ENCODE peak calls at places on chromosomes 11 and 22, in eight cellular contexts. One of them, this sample, is unnamed.

GRCh38 chr22:32708835-32709234 is 92.7 kb upstream of the TIMP3 start:
- DNase-seq in Panc1: no peak
- DNase-seq in stomach: no peak
- DNase-seq in esophagus muscularis mucosa: no peak
- DNase-seq in transverse colon: no peak
- DNase-seq in sigmoid colon: no peak
- DNase-seq in suprapubic skin: no peak
- DNase-seq in GM12891: no peak
- DNase-seq in this sample: no peak

GRCh38 chr22:21568207-21569075 is 927 bp downstream of the UBE2L3 start:
- DNase-seq in Panc1: no peak
- DNase-seq in stomach: no peak
- DNase-seq in esophagus muscularis mucosa: no peak
- DNase-seq in transverse colon: peak
- DNase-seq in sigmoid colon: no peak
- DNase-seq in suprapubic skin: no peak
- DNase-seq in GM12891: no peak
- DNase-seq in this sample: peak

GRCh38 chr11:56932572-56933235 is 56.0 kb upstream of the OR5AK2 start:
- DNase-seq in Panc1: peak
- DNase-seq in stomach: no peak
- DNase-seq in esophagus muscularis mucosa: no peak
- DNase-seq in transverse colon: no peak
- DNase-seq in sigmoid colon: no peak
- DNase-seq in suprapubic skin: no peak
- DNase-seq in GM12891: no peak
- DNase-seq in this sample: no peak

GRCh38 chr11:38598413-38598812 is 2000.4 kb upstream of the RAG2 start:
- DNase-seq in Panc1: no peak
- DNase-seq in stomach: no peak
- DNase-seq in esophagus muscularis mucosa: no peak
- DNase-seq in transverse colon: no peak
- DNase-seq in sigmoid colon: no peak
- DNase-seq in suprapubic skin: no peak
- DNase-seq in GM12891: no peak
- DNase-seq in this sample: peak

GRCh38 chr11:44861829-44862545 is 88.7 kb downstream of the TP53I11 start:
- DNase-seq in Panc1: peak
- DNase-seq in stomach: peak
- DNase-seq in esophagus muscularis mucosa: peak
- DNase-seq in transverse colon: peak
- DNase-seq in sigmoid colon: peak
- DNase-seq in suprapubic skin: no peak
- DNase-seq in GM12891: peak
- DNase-seq in this sample: peak

GRCh38 chr11:129372609-129373488 is 2.8 kb upstream of the BARX2 start:
- DNase-seq in Panc1: no peak
- DNase-seq in stomach: no peak
- DNase-seq in esophagus muscularis mucosa: no peak
- DNase-seq in transverse colon: no peak
- DNase-seq in sigmoid colon: no peak
- DNase-seq in suprapubic skin: no peak
- DNase-seq in GM12891: no peak
- DNase-seq in this sample: peak

GRCh38 chr11:103998826-103999390 is 37.5 kb upstream of the DDI1 start:
- DNase-seq in Panc1: no peak
- DNase-seq in stomach: no peak
- DNase-seq in esophagus muscularis mucosa: no peak
- DNase-seq in transverse colon: no peak
- DNase-seq in sigmoid colon: no peak
- DNase-seq in suprapubic skin: no peak
- DNase-seq in GM12891: no peak
- DNase-seq in this sample: no peak

GRCh38 chr22:29336751-29337490 is 21.4 kb upstream of the RASL10A start:
- DNase-seq in Panc1: no peak
- DNase-seq in stomach: peak
- DNase-seq in esophagus muscularis mucosa: no peak
- DNase-seq in transverse colon: no peak
- DNase-seq in sigmoid colon: no peak
- DNase-seq in suprapubic skin: no peak
- DNase-seq in GM12891: no peak
- DNase-seq in this sample: no peak

GRCh38 chr11:55357560-55358184 is 10.1 kb upstream of the OR4A15 start:
- DNase-seq in Panc1: no peak
- DNase-seq in stomach: no peak
- DNase-seq in esophagus muscularis mucosa: no peak
- DNase-seq in transverse colon: no peak
- DNase-seq in sigmoid colon: no peak
- DNase-seq in suprapubic skin: no peak
- DNase-seq in GM12891: no peak
- DNase-seq in this sample: peak

GRCh38 chr11:34605481-34606325 is 15.2 kb upstream of the EHF start:
- DNase-seq in Panc1: no peak
- DNase-seq in stomach: no peak
- DNase-seq in esophagus muscularis mucosa: no peak
- DNase-seq in transverse colon: no peak
- DNase-seq in sigmoid colon: no peak
- DNase-seq in suprapubic skin: no peak
- DNase-seq in GM12891: no peak
- DNase-seq in this sample: no peak

GRCh38 chr22:26168199-26168915 is 905 bp upstream of the SEZ6L start:
- DNase-seq in Panc1: no peak
- DNase-seq in stomach: no peak
- DNase-seq in esophagus muscularis mucosa: no peak
- DNase-seq in transverse colon: no peak
- DNase-seq in sigmoid colon: no peak
- DNase-seq in suprapubic skin: no peak
- DNase-seq in GM12891: no peak
- DNase-seq in this sample: peak

GRCh38 chr11:119254239-119254638 is 48.1 kb downstream of the CBL start:
- DNase-seq in Panc1: no peak
- DNase-seq in stomach: no peak
- DNase-seq in esophagus muscularis mucosa: no peak
- DNase-seq in transverse colon: no peak
- DNase-seq in sigmoid colon: no peak
- DNase-seq in suprapubic skin: no peak
- DNase-seq in GM12891: no peak
- DNase-seq in this sample: no peak

GRCh38 chr11:114448749-114449484 is 9.7 kb downstream of the REXO2 start:
- DNase-seq in Panc1: no peak
- DNase-seq in stomach: no peak
- DNase-seq in esophagus muscularis mucosa: no peak
- DNase-seq in transverse colon: no peak
- DNase-seq in sigmoid colon: no peak
- DNase-seq in suprapubic skin: no peak
- DNase-seq in GM12891: no peak
- DNase-seq in this sample: no peak

GRCh38 chr22:47011131-47011854 is 248.8 kb downstream of the TBC1D22A start:
- DNase-seq in Panc1: no peak
- DNase-seq in stomach: no peak
- DNase-seq in esophagus muscularis mucosa: no peak
- DNase-seq in transverse colon: no peak
- DNase-seq in sigmoid colon: peak
- DNase-seq in suprapubic skin: no peak
- DNase-seq in GM12891: no peak
- DNase-seq in this sample: no peak

GRCh38 chr11:33478111-33478573 is 221.0 kb downstream of the HIPK3 start:
- DNase-seq in Panc1: no peak
- DNase-seq in stomach: no peak
- DNase-seq in esophagus muscularis mucosa: no peak
- DNase-seq in transverse colon: no peak
- DNase-seq in sigmoid colon: no peak
- DNase-seq in suprapubic skin: no peak
- DNase-seq in GM12891: no peak
- DNase-seq in this sample: peak

GRCh38 chr22:41523464-41524221 is 20.6 kb downstream of the POLR3H start:
- DNase-seq in Panc1: no peak
- DNase-seq in stomach: peak
- DNase-seq in esophagus muscularis mucosa: no peak
- DNase-seq in transverse colon: no peak
- DNase-seq in sigmoid colon: no peak
- DNase-seq in suprapubic skin: no peak
- DNase-seq in GM12891: no peak
- DNase-seq in this sample: peak

GRCh38 chr11:15627560-15627959 is 512.8 kb downstream of the INSC start:
- DNase-seq in Panc1: no peak
- DNase-seq in stomach: no peak
- DNase-seq in esophagus muscularis mucosa: no peak
- DNase-seq in transverse colon: no peak
- DNase-seq in sigmoid colon: no peak
- DNase-seq in suprapubic skin: no peak
- DNase-seq in GM12891: no peak
- DNase-seq in this sample: no peak

DNA sequence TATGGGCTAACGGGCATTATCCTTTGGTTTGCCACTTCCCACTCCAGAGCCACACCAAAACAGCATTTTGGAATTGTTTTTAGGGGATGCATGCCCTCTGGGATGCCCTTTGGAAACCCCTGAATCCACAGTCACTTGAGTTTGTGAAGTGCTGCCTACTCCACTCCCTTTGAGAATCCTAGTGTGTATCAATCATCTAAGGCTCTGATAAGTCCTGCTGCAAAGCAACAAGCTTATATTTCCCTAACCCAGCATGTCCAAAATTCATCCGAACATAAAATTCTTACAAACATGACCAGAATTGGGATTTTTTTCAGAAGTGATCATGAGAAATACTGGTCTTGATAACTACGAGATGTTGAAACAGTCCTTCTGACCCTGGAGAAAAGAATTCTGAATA is 387.9 kb downstream of the MN1 start:
- DNase-seq in Panc1: no peak
- DNase-seq in stomach: no peak
- DNase-seq in esophagus muscularis mucosa: no peak
- DNase-seq in transverse colon: no peak
- DNase-seq in sigmoid colon: no peak
- DNase-seq in suprapubic skin: no peak
- DNase-seq in GM12891: no peak
- DNase-seq in this sample: no peak
- TF ChIP-seq POLR2AphosphoS5 in Panc1: no peak
- TF ChIP-seq POLR2AphosphoS5 in stomach: no peak
- TF ChIP-seq POLR2AphosphoS5 in esophagus muscularis mucosa: no peak
- TF ChIP-seq POLR2AphosphoS5 in transverse colon: no peak
- TF ChIP-seq POLR2AphosphoS5 in sigmoid colon: no peak
- TF ChIP-seq POLR2AphosphoS5 in suprapubic skin: no peak
- TF ChIP-seq POLR2AphosphoS5 in GM12891: no peak
- TF ChIP-seq POLR2AphosphoS5 in this sample: no peak

GRCh38 chr11:43579171-43579918 is 101.2 kb upstream of the HSD17B12 start:
- DNase-seq in Panc1: no peak
- DNase-seq in stomach: no peak
- DNase-seq in esophagus muscularis mucosa: peak
- DNase-seq in transverse colon: no peak
- DNase-seq in sigmoid colon: no peak
- DNase-seq in suprapubic skin: no peak
- DNase-seq in GM12891: no peak
- DNase-seq in this sample: peak

GRCh38 chr11:43582024-43582836 is 98.3 kb upstream of the HSD17B12 start:
- DNase-seq in Panc1: no peak
- DNase-seq in stomach: no peak
- DNase-seq in esophagus muscularis mucosa: peak
- DNase-seq in transverse colon: no peak
- DNase-seq in sigmoid colon: no peak
- DNase-seq in suprapubic skin: no peak
- DNase-seq in GM12891: no peak
- DNase-seq in this sample: peak

GRCh38 chr11:43581370-43582023 is 99.0 kb upstream of the HSD17B12 start:
- DNase-seq in Panc1: no peak
- DNase-seq in stomach: no peak
- DNase-seq in esophagus muscularis mucosa: peak
- DNase-seq in transverse colon: no peak
- DNase-seq in sigmoid colon: no peak
- DNase-seq in suprapubic skin: no peak
- DNase-seq in GM12891: no peak
- DNase-seq in this sample: no peak

GRCh38 chr11:43579919-43580276 is 100.6 kb upstream of the HSD17B12 start:
- DNase-seq in Panc1: no peak
- DNase-seq in stomach: no peak
- DNase-seq in esophagus muscularis mucosa: peak
- DNase-seq in transverse colon: no peak
- DNase-seq in sigmoid colon: no peak
- DNase-seq in suprapubic skin: no peak
- DNase-seq in GM12891: no peak
- DNase-seq in this sample: peak

GRCh38 chr11:43580735-43581369 is 99.7 kb upstream of the HSD17B12 start:
- DNase-seq in Panc1: no peak
- DNase-seq in stomach: no peak
- DNase-seq in esophagus muscularis mucosa: peak
- DNase-seq in transverse colon: no peak
- DNase-seq in sigmoid colon: no peak
- DNase-seq in suprapubic skin: no peak
- DNase-seq in GM12891: no peak
- DNase-seq in this sample: peak
- TF ChIP-seq POLR2AphosphoS5 in Panc1: no peak
- TF ChIP-seq POLR2AphosphoS5 in stomach: no peak
- TF ChIP-seq POLR2AphosphoS5 in esophagus muscularis mucosa: no peak
- TF ChIP-seq POLR2AphosphoS5 in transverse colon: no peak
- TF ChIP-seq POLR2AphosphoS5 in sigmoid colon: no peak
- TF ChIP-seq POLR2AphosphoS5 in suprapubic skin: no peak
- TF ChIP-seq POLR2AphosphoS5 in GM12891: no peak
- TF ChIP-seq POLR2AphosphoS5 in this sample: peak

GRCh38 chr22:49965291-49966040 is 4.9 kb downstream of the PIM3 start:
- DNase-seq in Panc1: no peak
- DNase-seq in stomach: peak
- DNase-seq in esophagus muscularis mucosa: no peak
- DNase-seq in transverse colon: peak
- DNase-seq in sigmoid colon: peak
- DNase-seq in suprapubic skin: peak
- DNase-seq in GM12891: no peak
- DNase-seq in this sample: no peak
- TF ChIP-seq POLR2AphosphoS5 in Panc1: peak
- TF ChIP-seq POLR2AphosphoS5 in stomach: no peak
- TF ChIP-seq POLR2AphosphoS5 in esophagus muscularis mucosa: no peak
- TF ChIP-seq POLR2AphosphoS5 in transverse colon: no peak
- TF ChIP-seq POLR2AphosphoS5 in sigmoid colon: no peak
- TF ChIP-seq POLR2AphosphoS5 in suprapubic skin: no peak
- TF ChIP-seq POLR2AphosphoS5 in GM12891: no peak
- TF ChIP-seq POLR2AphosphoS5 in this sample: no peak

DNA sequence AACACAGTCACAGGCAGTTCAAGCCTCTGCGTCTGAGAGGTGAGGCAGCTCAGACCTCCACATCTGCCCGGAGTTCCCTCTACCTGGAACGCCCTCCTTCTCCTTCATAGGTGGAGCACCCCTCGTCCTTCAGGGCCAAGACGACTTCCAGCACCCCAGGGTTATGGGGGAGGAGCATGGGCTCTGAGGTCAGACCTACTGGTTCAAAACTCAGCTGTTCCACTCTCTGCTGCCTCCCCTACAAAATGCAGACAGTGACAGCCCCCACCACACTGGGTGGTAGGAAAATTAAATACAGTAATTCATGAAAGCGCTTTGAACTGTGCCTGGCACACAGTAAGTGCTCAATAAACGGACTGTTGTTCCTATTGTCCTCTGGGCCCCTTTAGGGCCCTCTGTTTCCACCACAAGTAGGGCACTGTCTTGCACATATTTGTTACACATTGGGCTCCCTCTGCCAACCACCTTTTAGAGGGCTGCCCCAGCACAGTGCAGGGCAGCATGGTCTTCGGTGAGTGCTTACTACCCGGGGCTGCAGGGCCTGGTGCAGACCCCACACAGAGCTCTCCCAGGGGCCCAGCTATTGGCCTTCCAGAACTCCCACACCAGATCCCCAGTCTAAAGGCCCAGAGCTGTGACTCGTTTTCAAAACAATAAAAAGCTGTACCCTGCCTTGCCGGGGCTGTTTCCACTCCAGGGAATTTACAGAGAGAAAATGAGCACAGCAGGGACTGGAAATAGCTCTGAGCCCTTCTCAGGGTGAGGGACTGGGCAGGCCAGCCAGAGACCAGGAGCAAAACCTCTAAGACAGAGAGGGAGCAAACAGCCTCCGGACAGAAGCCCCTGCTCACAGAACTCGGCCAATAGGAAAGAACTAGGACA is 2.5 kb downstream of the TMEM184B start:
- DNase-seq in Panc1: no peak
- DNase-seq in stomach: no peak
- DNase-seq in esophagus muscularis mucosa: no peak
- DNase-seq in transverse colon: no peak
- DNase-seq in sigmoid colon: no peak
- DNase-seq in suprapubic skin: no peak
- DNase-seq in GM12891: no peak
- DNase-seq in this sample: no peak
- TF ChIP-seq POLR2AphosphoS5 in Panc1: no peak
- TF ChIP-seq POLR2AphosphoS5 in stomach: no peak
- TF ChIP-seq POLR2AphosphoS5 in esophagus muscularis mucosa: no peak
- TF ChIP-seq POLR2AphosphoS5 in transverse colon: no peak
- TF ChIP-seq POLR2AphosphoS5 in sigmoid colon: no peak
- TF ChIP-seq POLR2AphosphoS5 in suprapubic skin: no peak
- TF ChIP-seq POLR2AphosphoS5 in GM12891: no peak
- TF ChIP-seq POLR2AphosphoS5 in this sample: no peak

This sample was measured in GM23338.